ENCODE peak calls at places on chromosomes 13 and 19, in four cellular contexts. J is ovary, S is IMR-90, P is HCT116. B is an unnamed sample.

GRCh38 chr19:34155686-34156085 is 16.6 kb upstream of the LSM14A start:
- DNase-seq in J (no peak), S (peak; percentile 65), P (no peak), B (peak; percentile 20)

GRCh38 chr13:25420161-25420560 is 48.4 kb downstream of the ATP8A2 start:
- DNase-seq in J (no peak), S (no peak), P (no peak), B (no peak)

GRCh38 chr13:52701728-52702480 is 37.7 kb downstream of the CNMD start:
- DNase-seq in J (no peak), S (no peak), P (no peak), B (no peak)

GRCh38 chr19:48511800-48512503 is at the start of gene LMTK3:
- DNase-seq in J (no peak), S (peak; percentile 56), P (no peak), B (no peak)

GRCh38 chr19:35085947-35086346 is 29.7 kb upstream of the FXYD3 start:
- DNase-seq in J (no peak), S (no peak), P (no peak), B (no peak)

GRCh38 chr13:36453518-36453917 is 21.2 kb downstream of the CCNA1 start:
- DNase-seq in J (no peak), S (peak; percentile 2), P (no peak), B (peak; percentile 59)

GRCh38 chr19:35715981-35716734 is 1.6 kb upstream of the KMT2B start:
- DNase-seq in J (peak; percentile 82), S (peak; percentile 30), P (no peak), B (peak; percentile 41)

GRCh38 chr13:40016953-40017660 is 361.6 kb downstream of the COG6 start:
- DNase-seq in J (no peak), S (no peak), P (no peak), B (no peak)

GRCh38 chr19:14113762-14114414 is 3.7 kb downstream of the PRKACA start:
- DNase-seq in J (peak; percentile 65), S (no peak), P (peak; percentile 87), B (no peak)

GRCh38 chr19:10368101-10368803 is 12.1 kb downstream of the TYK2 start:
- DNase-seq in J (no peak), S (no peak), P (no peak), B (no peak)

DNA sequence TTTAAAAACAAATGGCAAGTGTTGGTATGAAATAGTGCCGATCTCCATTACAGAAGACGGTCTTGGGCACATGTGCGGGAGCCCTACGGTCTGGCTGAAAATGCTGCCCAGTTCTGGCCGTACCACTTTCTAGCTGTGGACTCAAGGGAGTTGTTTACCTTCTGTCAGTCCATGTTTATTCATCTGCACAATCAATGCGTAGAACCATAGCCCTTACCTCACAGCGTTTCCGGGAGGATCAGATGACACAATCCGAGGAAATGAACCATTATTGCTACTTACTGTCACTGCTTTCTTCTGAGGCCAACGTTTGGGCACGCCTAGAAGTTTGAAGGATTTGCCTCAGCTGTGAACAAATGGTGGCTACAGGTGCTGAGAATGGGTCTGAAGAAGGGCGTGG is 31.2 kb downstream of the GADD45B start:
- DNase-seq in J (no peak), S (peak; percentile 89), P (peak; percentile 75), B (peak; percentile 67)
- H3K4me3 ChIP-seq in J (no peak overlapping the region), S (peak overlapping the region; percentile 1), P (peak overlapping the region; percentile 48), B (peak overlapping the region; percentile 24)

GRCh38 chr13:47397739-47398138 is 500.9 kb upstream of the HTR2A start:
- DNase-seq in J (no peak), S (peak; percentile 80), P (no peak), B (peak; percentile 12)
- TF ChIP-seq CTCF in J (no peak), S (peak; percentile 37), P (no peak), B (no peak)

GRCh38 chr19:861756-862528 is 2.5 kb downstream of the CFD start:
- DNase-seq in J (peak; percentile 70), S (no peak), P (peak; percentile 63), B (peak; percentile 31)
- H3K4me3 ChIP-seq in J (no peak overlapping the region), S (no peak overlapping the region), P (peak overlapping the region; percentile 78), B (no peak overlapping the region)

DNA sequence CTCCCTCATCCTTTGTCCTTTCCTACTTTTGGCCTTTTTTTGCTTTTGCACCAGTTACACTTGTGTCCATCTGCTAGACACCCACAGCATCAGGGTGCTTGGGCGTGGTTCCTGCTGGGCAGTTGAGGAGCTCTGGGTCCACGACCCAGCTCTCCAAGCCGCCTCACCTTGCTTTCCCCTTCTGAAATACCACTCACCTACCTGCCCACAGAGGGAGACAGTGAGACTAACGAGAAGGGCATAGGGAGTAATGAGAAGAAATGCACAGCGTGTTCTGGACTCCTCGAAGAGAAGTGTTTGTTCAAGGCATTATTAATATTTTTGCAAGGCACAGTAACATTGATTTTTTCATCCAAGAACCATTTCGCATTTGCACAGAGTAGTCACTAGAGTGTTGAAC is 92.9 kb downstream of the DNAJC15 start:
- DNase-seq in J (no peak), S (no peak), P (no peak), B (no peak)
- TF ChIP-seq CTCF in J (no peak), S (no peak), P (no peak), B (peak; percentile 7)

GRCh38 chr19:15173746-15174404 is 26.9 kb downstream of the NOTCH3 start:
- DNase-seq in J (no peak), S (no peak), P (no peak), B (peak; percentile 37)

GRCh38 chr19:15178629-15179308 is 22.0 kb downstream of the NOTCH3 start:
- DNase-seq in J (no peak), S (no peak), P (no peak), B (no peak)

GRCh38 chr19:15175609-15176008 is 25.2 kb downstream of the NOTCH3 start:
- DNase-seq in J (no peak), S (no peak), P (no peak), B (no peak)

GRCh38 chr19:15180451-15181390 is 20.1 kb downstream of the NOTCH3 start:
- DNase-seq in J (no peak), S (no peak), P (no peak), B (no peak)

DNA sequence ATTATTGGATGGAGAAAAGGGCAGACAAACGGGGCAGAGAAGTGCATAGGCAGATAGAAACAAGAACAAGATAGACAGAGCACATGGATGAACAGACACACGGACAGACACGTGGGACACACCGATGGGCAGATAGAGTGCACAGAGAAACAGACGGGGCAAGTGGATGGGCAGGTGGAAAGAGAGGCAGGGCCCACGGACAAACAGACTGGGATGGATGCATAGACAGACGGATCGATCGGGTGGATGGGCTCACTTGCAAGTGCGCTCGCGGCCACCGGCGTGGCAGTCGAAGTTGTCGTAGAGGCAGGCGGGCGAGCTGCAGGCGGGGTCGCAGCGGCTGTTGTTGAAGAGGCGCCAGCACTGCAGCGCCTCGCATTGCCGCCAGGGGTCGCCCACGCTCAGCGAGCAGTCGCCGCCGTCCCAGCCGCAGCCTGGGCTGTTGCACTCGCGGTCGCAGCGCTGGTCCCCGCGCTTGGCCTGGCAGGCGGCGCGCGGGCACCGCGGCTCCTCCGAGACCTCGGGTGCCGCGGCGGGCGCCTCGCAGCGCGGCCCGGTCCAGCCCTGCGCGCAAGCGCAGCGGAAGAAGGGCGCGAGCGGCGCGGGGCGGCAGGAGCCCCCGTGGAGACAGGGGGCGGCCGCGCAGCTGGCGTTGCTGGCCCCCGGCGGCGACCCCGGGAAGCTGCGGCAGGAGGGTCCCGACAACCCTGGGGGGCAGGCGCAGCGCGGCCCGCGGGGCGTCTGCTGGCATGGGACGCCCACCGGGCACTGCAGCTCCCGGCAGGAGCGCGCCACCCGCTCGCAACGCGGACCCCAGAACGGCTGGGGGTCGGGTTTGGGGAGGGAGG is 23.3 kb downstream of the NOTCH3 start:
- DNase-seq in J (peak; percentile 87), S (peak; percentile 64), P (no peak), B (peak; percentile 70)
- H3K4me3 ChIP-seq in J (no peak overlapping the region), S (no peak overlapping the region), P (no peak overlapping the region), B (peak overlapping the region; percentile 28)

DNA sequence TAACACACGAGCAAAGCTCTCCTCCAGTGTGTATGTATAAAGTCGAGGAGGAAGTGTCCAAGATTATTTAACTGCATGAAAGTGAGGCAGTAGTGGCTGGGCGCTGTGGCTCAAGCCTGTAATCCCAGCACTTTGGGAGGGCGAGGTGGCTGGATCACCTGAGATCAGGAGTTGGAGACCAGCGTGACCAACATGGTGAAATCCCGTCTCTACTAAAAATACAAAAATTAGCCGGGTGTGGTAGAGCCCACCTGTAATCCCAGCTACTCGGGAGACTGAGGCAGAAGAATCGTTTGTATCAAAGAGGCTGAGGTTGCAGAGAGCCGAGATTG is 1.2 kb upstream of the ZNF20 start:
- DNase-seq in J (no peak), S (no peak), P (no peak), B (no peak)
- TF ChIP-seq CTCF in J (no peak), S (no peak), P (no peak), B (no peak)